ENCODE peak calls at places on chromosomes 3 and 15, in six cellular contexts. Z, Q, L, U, M and O are unnamed samples. For H3K27me3, the result is how much of the 10 kb centered on the place peaks cover.

GRCh38 chr15:39453500-39454073 is 127.3 kb upstream of the THBS1 start:
- DNase-seq in Z (no peak), Q (no peak), L (no peak), U (no peak), M (no peak), O (no peak)

GRCh38 chr3:13235079-13235478 is 161.8 kb upstream of the IQSEC1 start:
- DNase-seq in Z (no peak), Q (no peak), L (no peak), U (peak), M (no peak), O (peak)

GRCh38 chr3:197746801-197747237 is 2.9 kb upstream of the FYTTD1 start:
- DNase-seq in Z (no peak), Q (no peak), L (no peak), U (peak), M (no peak), O (no peak)

GRCh38 chr15:57340673-57341259 is 35.5 kb upstream of the CGNL1 start:
- DNase-seq in Z (peak), Q (peak), L (peak), U (peak), M (peak), O (peak)

GRCh38 chr3:19213608-19214220 is 65.4 kb downstream of the KCNH8 start:
- DNase-seq in Z (no peak), Q (no peak), L (no peak), U (no peak), M (no peak), O (no peak)

GRCh38 chr15:73983211-73983727 is 8.8 kb downstream of the STOML1 start:
- DNase-seq in Z (peak), Q (peak), L (peak), U (no peak), M (peak), O (no peak)

GRCh38 chr3:124984754-124985153 is 50.2 kb upstream of the MUC13 start:
- DNase-seq in Z (no peak), Q (no peak), L (no peak), U (no peak), M (no peak), O (no peak)

GRCh38 chr3:15345608-15346137 is 13.3 kb upstream of the SH3BP5 start:
- DNase-seq in Z (peak), Q (no peak), L (no peak), U (no peak), M (no peak), O (peak)

GRCh38 chr3:180871901-180872300 is 40.6 kb upstream of the FXR1 start:
- DNase-seq in Z (peak), Q (peak), L (peak), U (no peak), M (no peak), O (no peak)

GRCh38 chr15:85554852-85555521 is 174.6 kb downstream of the AKAP13 start:
- DNase-seq in Z (no peak), Q (no peak), L (no peak), U (no peak), M (no peak), O (no peak)

GRCh38 chr3:125528920-125529319 is 8.9 kb upstream of the SNX4 start:
- DNase-seq in Z (no peak), Q (no peak), L (no peak), U (no peak), M (no peak), O (no peak)

GRCh38 chr3:157128771-157129671 is 30.9 kb downstream of the CCNL1 start:
- DNase-seq in Z (peak), Q (peak), L (peak), U (peak), M (peak), O (no peak)

GRCh38 chr3:124952456-124952855 is 17.9 kb upstream of the MUC13 start:
- DNase-seq in Z (no peak), Q (no peak), L (no peak), U (no peak), M (no peak), O (no peak)

GRCh38 chr3:12444582-12445468 is 39.5 kb upstream of the TSEN2 start:
- DNase-seq in Z (no peak), Q (peak), L (no peak), U (no peak), M (peak), O (no peak)

GRCh38 chr3:141312359-141313090 is 55.8 kb upstream of the ZBTB38 start:
- DNase-seq in Z (no peak), Q (no peak), L (no peak), U (peak), M (no peak), O (peak)

GRCh38 chr3:183775781-183776180 is 49.6 kb downstream of the MAP6D1 start:
- DNase-seq in Z (peak), Q (no peak), L (no peak), U (no peak), M (no peak), O (no peak)

GRCh38 chr15:73927003-73927475 is 777 bp downstream of the LOXL1 start:
- DNase-seq in Z (peak), Q (no peak), L (no peak), U (no peak), M (peak), O (no peak)

GRCh38 chr15:78368671-78369070 is 28.5 kb downstream of the CRABP1 start:
- DNase-seq in Z (no peak), Q (no peak), L (no peak), U (no peak), M (no peak), O (peak)

GRCh38 chr3:118882353-118882947 is 152.2 kb downstream of the IGSF11 start:
- DNase-seq in Z (peak), Q (peak), L (peak), U (peak), M (peak), O (peak)

GRCh38 chr3:186054481-186055399 is 54.1 kb downstream of the ETV5 start:
- DNase-seq in Z (no peak), Q (no peak), L (no peak), U (no peak), M (no peak), O (no peak)

GRCh38 chr3:42853739-42854302 is 21.9 kb downstream of the CYP8B1 start:
- DNase-seq in Z (no peak), Q (no peak), L (no peak), U (no peak), M (no peak), O (no peak)

GRCh38 chr3:174206607-174207192 is 652.4 kb upstream of the NAALADL2 start:
- DNase-seq in Z (peak), Q (no peak), L (no peak), U (no peak), M (no peak), O (no peak)

GRCh38 chr3:14147617-14148016 is 22.8 kb downstream of the TMEM43 start:
- DNase-seq in Z (no peak), Q (no peak), L (no peak), U (no peak), M (no peak), O (no peak)

DNA sequence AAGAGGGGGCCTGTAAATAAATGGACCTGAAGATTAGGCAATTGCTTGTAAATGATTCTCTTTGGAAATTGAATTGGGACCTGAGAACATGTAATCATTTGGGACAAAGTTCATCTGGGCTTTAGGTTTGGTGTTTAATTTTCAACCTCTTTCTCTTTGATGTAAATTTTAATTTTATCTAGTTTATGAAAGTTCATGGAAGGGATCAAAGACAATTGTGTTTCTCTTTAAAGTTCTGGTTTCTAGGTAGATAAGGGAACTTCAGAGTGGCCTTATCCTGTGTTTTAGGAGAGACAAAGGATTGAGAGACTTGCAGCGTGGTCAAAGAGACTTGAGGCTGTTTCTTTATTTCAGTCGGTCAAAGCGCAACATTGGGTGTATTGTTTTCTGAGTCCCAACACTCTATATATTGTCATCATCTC is 1108.3 kb downstream of the TBL1XR1 start:
- DNase-seq in Z (no peak), Q (no peak), L (no peak), U (no peak), M (no peak), O (no peak)
- H3K27me3 ChIP-seq in Z (under half), Q (under half), L (under half), U (under half), M (under half), O (under half)

DNA sequence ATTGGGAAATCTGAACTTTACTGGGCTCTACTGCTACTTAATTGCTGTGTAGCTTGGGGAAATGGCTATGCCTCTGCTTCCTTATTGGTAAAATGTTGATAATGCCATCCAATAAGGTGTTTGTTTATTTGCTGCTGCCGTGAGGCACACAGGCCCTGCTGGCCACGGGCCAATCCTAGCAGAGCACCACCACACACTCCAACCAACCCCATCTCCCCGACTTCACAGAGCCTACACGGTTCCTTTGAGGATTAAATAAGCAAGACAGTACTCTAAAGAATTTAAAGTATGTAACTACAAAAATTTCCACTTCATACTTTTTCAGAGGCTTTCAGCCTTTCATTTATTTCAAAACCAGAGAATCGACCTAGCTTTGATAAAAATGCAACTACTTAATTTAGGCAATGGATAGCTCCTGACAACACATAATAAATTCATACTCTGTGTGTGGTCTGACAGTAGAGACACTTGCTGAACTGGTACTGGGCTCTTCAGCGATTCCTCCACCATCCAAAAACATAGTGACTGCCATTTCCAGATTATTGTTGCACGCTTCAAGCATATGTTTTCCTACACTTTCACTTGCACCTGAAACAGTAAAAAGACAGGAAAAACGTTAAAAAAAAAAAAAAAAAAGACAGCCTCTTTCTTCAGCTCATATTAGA is 25.3 kb downstream of the UBXN7 start:
- DNase-seq in Z (peak), Q (peak), L (peak), U (peak), M (no peak), O (no peak)
- H3K9ac ChIP-seq in Z (no peak), Q (no peak), L (no peak), U (no peak), M (no peak), O (no peak)

GRCh38 chr3:45909542-45909941 is 23.2 kb downstream of the CCR9 start:
- DNase-seq in Z (no peak), Q (no peak), L (no peak), U (no peak), M (no peak), O (peak)
- H3K27me3 ChIP-seq in Z (under half), Q (under half), L (under half), U (under half), M (under half), O (under half)

GRCh38 chr3:30660128-30660525 is 53.7 kb downstream of the TGFBR2 start:
- DNase-seq in Z (no peak), Q (no peak), L (no peak), U (no peak), M (no peak), O (no peak)
- H3K9ac ChIP-seq in Z (no peak), Q (no peak), L (no peak), U (no peak), M (peak), O (no peak)

GRCh38 chr15:31343831-31344230 is 17.2 kb downstream of the KLF13 start:
- DNase-seq in Z (no peak), Q (no peak), L (no peak), U (no peak), M (no peak), O (no peak)
- H3K27me3 ChIP-seq in Z (under half), Q (under half), L (under half), U (under half), M (under half), O (under half)

GRCh38 chr3:136247436-136247835 is 2.7 kb upstream of the PCCB start:
- DNase-seq in Z (no peak), Q (no peak), L (no peak), U (no peak), M (no peak), O (no peak)
- H3K9ac ChIP-seq in Z (no peak), Q (no peak), L (no peak), U (no peak), M (no peak), O (no peak)

GRCh38 chr15:89372069-89373033 is 37.7 kb upstream of the POLG start:
- DNase-seq in Z (no peak), Q (no peak), L (no peak), U (no peak), M (no peak), O (no peak)
- H3K27me3 ChIP-seq in Z (half or more), Q (half or more), L (half or more), U (half or more), M (under half), O (under half)

DNA sequence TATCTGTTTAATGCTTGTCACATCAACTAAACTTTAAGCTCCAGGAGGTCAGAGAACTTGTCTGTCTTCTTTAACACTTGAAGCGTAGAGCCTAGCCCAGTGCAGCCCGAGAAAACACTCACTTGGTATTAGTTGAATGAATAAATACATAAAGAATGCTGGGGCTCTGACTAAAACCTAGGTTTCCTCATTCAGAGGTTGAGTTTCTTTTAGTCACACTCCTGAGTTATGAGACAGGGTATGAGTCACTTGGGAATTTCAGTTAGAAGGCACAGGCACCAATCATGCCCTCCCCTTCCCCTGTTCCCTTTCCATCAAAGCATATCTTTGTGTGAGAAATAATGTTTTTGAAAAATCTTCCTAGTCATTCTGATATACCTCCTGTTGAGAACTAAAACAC is 589.8 kb upstream of the DPPA4 start:
- DNase-seq in Z (peak), Q (peak), L (peak), U (no peak), M (peak), O (no peak)
- H3K9ac ChIP-seq in Z (peak), Q (no peak), L (no peak), U (no peak), M (peak), O (no peak)